ENCODE peak calls at places on chromosomes 2 and 18, in four cellular contexts. B is tibial nerve, C is T-cell, G is NCI-H1930. F is an unnamed sample.

GRCh38 chr2:16713011-16713423 is 47.4 kb upstream of the CYRIA start:
- DNase-seq in B (no peak), C (no peak), G (no peak), F (no peak)

GRCh38 chr2:50648031-50648430 is 383.9 kb downstream of the NRXN1 start:
- DNase-seq in B (no peak), C (no peak), G (no peak), F (no peak)

GRCh38 chr18:38406625-38407024 is 841.0 kb upstream of the CELF4 start:
- DNase-seq in B (no peak), C (no peak), G (no peak), F (no peak)

GRCh38 chr18:79606621-79607331 is 72.8 kb upstream of the CTDP1 start:
- DNase-seq in B (peak), C (no peak), G (no peak), F (no peak)

GRCh38 chr2:5911801-5912200 is 219.6 kb downstream of the SOX11 start:
- DNase-seq in B (no peak), C (no peak), G (no peak), F (no peak)

GRCh38 chr2:65320042-65320711 is 92.5 kb downstream of the ACTR2 start:
- DNase-seq in B (no peak), C (no peak), G (no peak), F (peak)

GRCh38 chr2:167140767-167141166 is 252.5 kb downstream of the XIRP2 start:
- DNase-seq in B (no peak), C (no peak), G (no peak), F (no peak)

GRCh38 chr2:60945341-60945740 is 64.0 kb downstream of the REL start:
- DNase-seq in B (no peak), C (no peak), G (no peak), F (no peak)

GRCh38 chr2:213007290-213007838 is 144.0 kb downstream of the IKZF2 start:
- DNase-seq in B (no peak), C (no peak), G (no peak), F (no peak)

GRCh38 chr2:150255528-150255927 is 231.9 kb downstream of the RND3 start:
- DNase-seq in B (no peak), C (no peak), G (no peak), F (no peak)

GRCh38 chr2:221494556-221494955 is 77.5 kb downstream of the EPHA4 start:
- DNase-seq in B (no peak), C (no peak), G (no peak), F (peak)

GRCh38 chr2:196983934-196984333 is 57.4 kb upstream of the PGAP1 start:
- DNase-seq in B (no peak), C (no peak), G (no peak), F (no peak)

GRCh38 chr2:132383956-132384355 is 32.6 kb upstream of the GPR39 start:
- DNase-seq in B (no peak), C (no peak), G (no peak), F (no peak)

GRCh38 chr2:47038656-47039501 is 116.2 kb downstream of the STPG4 start:
- DNase-seq in B (no peak), C (no peak), G (no peak), F (no peak)

GRCh38 chr2:154924531-154924930 is 226.0 kb downstream of the KCNJ3 start:
- DNase-seq in B (no peak), C (no peak), G (no peak), F (no peak)

GRCh38 chr2:58539973-58540372 is 298.8 kb upstream of the FANCL start:
- DNase-seq in B (no peak), C (no peak), G (no peak), F (peak)

GRCh38 chr2:68279691-68280090 is 27.4 kb upstream of the PPP3R1 start:
- DNase-seq in B (no peak), C (no peak), G (peak), F (no peak)

GRCh38 chr2:231399853-231400667 is 4.5 kb downstream of the B3GNT7 start:
- DNase-seq in B (no peak), C (no peak), G (no peak), F (no peak)

GRCh38 chr2:200172944-200173481 is 133.5 kb upstream of the SPATS2L start:
- DNase-seq in B (no peak), C (no peak), G (no peak), F (no peak)

GRCh38 chr2:65057391-65058052 is 1.3 kb downstream of the CEP68 start:
- DNase-seq in B (no peak), C (peak), G (no peak), F (no peak)

GRCh38 chr18:56659111-56659510 is 8.0 kb downstream of the WDR7 start:
- DNase-seq in B (no peak), C (no peak), G (no peak), F (no peak)

GRCh38 chr2:197838036-197838435 is 33.6 kb downstream of the PLCL1 start:
- DNase-seq in B (no peak), C (peak), G (no peak), F (no peak)

GRCh38 chr2:228469721-228470120 is 288.2 kb upstream of the SPHKAP start:
- DNase-seq in B (no peak), C (no peak), G (no peak), F (no peak)

GRCh38 chr18:62832282-62832681 is 116.9 kb downstream of the PHLPP1 start:
- DNase-seq in B (no peak), C (no peak), G (no peak), F (no peak)

F was measured in ELF-1.